ENCODE peak calls at places on chromosomes 6 and 20, in five cellular contexts. T is LHCN-M2, E is aorta, J is left lung, A is NCI-H1436. V is an unnamed sample.

GRCh38 chr20:50850721-50851286 is 55.9 kb downstream of the BCAS4 start:
- DNase-seq in T (no peak), E (no peak), J (no peak), A (no peak), V (no peak)

GRCh38 chr6:125300992-125301434 is 754 bp downstream of the HDDC2 start:
- DNase-seq in T (peak), E (no peak), J (no peak), A (no peak), V (peak)

GRCh38 chr20:56442381-56443365 is 25.8 kb upstream of the RTF2 start:
- DNase-seq in T (no peak), E (no peak), J (no peak), A (no peak), V (no peak)

GRCh38 chr20:4341804-4342560 is 326.6 kb upstream of the RNF24 start:
- DNase-seq in T (peak), E (no peak), J (no peak), A (no peak), V (peak)

GRCh38 chr20:37733416-37733815 is 39.6 kb downstream of the CTNNBL1 start:
- DNase-seq in T (no peak), E (no peak), J (no peak), A (no peak), V (no peak)

GRCh38 chr20:20594171-20594530 is 118.3 kb downstream of the RALGAPA2 start:
- DNase-seq in T (peak), E (no peak), J (no peak), A (peak), V (no peak)

GRCh38 chr6:111922454-111923297 is 49.4 kb upstream of the FYN start:
- DNase-seq in T (peak), E (no peak), J (no peak), A (peak), V (peak)

GRCh38 chr6:11245406-11245990 is 13.0 kb upstream of the NEDD9 start:
- DNase-seq in T (no peak), E (no peak), J (no peak), A (no peak), V (no peak)

GRCh38 chr20:23225407-23226060 is 125.1 kb upstream of the NXT1 start:
- DNase-seq in T (peak), E (no peak), J (no peak), A (no peak), V (peak)

GRCh38 chr6:71252960-71253359 is 35.7 kb upstream of the OGFRL1 start:
- DNase-seq in T (no peak), E (no peak), J (no peak), A (no peak), V (no peak)

GRCh38 chr6:84575264-84575663 is 189.1 kb downstream of the TBX18 start:
- DNase-seq in T (peak), E (no peak), J (no peak), A (no peak), V (peak)

GRCh38 chr6:74409447-74409846 is 713.4 kb downstream of the CD109 start:
- DNase-seq in T (peak), E (no peak), J (no peak), A (no peak), V (peak)